ENCODE peak calls at places on chromosomes 2 and 18, in eight cellular contexts. W is T-helper 17 cell, O is progenitor cell of endocrine pancreas, I is glutamatergic neuron, U is mucosa of descending colon, H is NCI-H526, J is heart left ventricle, S is neural progenitor cell. Y is an unnamed sample.

GRCh38 chr2:223087466-223087865 is 35.5 kb downstream of the KCNE4 start:
- DNase-seq in I (no peak), H (no peak), U (no peak), W (no peak), J (no peak), O (no peak), S (no peak), Y (no peak)

GRCh38 chr2:33030326-33030725 is 83.6 kb downstream of the LTBP1 start:
- DNase-seq in I (no peak), J (no peak), H (no peak), U (no peak), S (peak), O (no peak), W (no peak), Y (no peak)

GRCh38 chr2:96839875-96840850 is 3.7 kb downstream of the ANKRD23 start:
- DNase-seq in S (no peak), W (no peak), U (no peak), H (no peak), O (no peak), I (peak), J (no peak), Y (no peak)

GRCh38 chr18:3418083-3418482 is 31.9 kb upstream of the TGIF1 start:
- DNase-seq in W (no peak), S (no peak), U (no peak), J (no peak), H (no peak), I (no peak), O (no peak), Y (no peak)

GRCh38 chr2:8394569-8395359 is 287.1 kb upstream of the ID2 start:
- DNase-seq in U (no peak), H (no peak), J (no peak), O (no peak), I (no peak), W (no peak), S (no peak), Y (no peak)

GRCh38 chr2:169715379-169716228 is 18.0 kb upstream of the KLHL23 start:
- DNase-seq in J (no peak), O (no peak), S (no peak), U (no peak), W (no peak), I (no peak), H (no peak), Y (no peak)

GRCh38 chr2:219155054-219155644 is 5.5 kb downstream of the NHEJ1 start:
- DNase-seq in U (no peak), J (peak), S (peak), W (no peak), O (no peak), I (no peak), H (peak), Y (no peak)

GRCh38 chr18:55097406-55098170 is 138.3 kb upstream of the CCDC68 start:
- DNase-seq in J (no peak), H (no peak), S (no peak), W (no peak), O (no peak), U (no peak), I (no peak), Y (no peak)

GRCh38 chr18:73670536-73670935 is 477.1 kb downstream of the FBXO15 start:
- DNase-seq in U (no peak), J (no peak), S (no peak), O (no peak), W (no peak), H (no peak), I (no peak), Y (no peak)

GRCh38 chr2:148282201-148282600 is 261.3 kb downstream of the MBD5 start:
- DNase-seq in W (no peak), S (no peak), J (no peak), H (no peak), O (no peak), U (no peak), I (no peak), Y (no peak)

GRCh38 chr2:127942002-127942401 is 56.2 kb upstream of the AMMECR1L start:
- DNase-seq in J (no peak), O (no peak), I (no peak), W (no peak), S (no peak), U (no peak), H (no peak), Y (no peak)

GRCh38 chr2:19508-19907 is 26.8 kb downstream of the FAM110C start:
- DNase-seq in U (peak), O (no peak), I (no peak), H (no peak), J (no peak), W (no peak), S (no peak), Y (no peak)

GRCh38 chr2:39913648-39914456 is 134.8 kb upstream of the THUMPD2 start:
- DNase-seq in I (no peak), O (no peak), H (peak), J (no peak), U (no peak), S (peak), W (no peak), Y (no peak)

GRCh38 chr18:12659904-12660605 is 2.1 kb upstream of the SPIRE1 start:
- DNase-seq in H (peak), J (peak), I (peak), O (peak), S (peak), U (no peak), W (no peak), Y (peak)

GRCh38 chr2:163558286-163559009 is 177.4 kb downstream of the FIGN start:
- DNase-seq in S (peak), O (no peak), J (no peak), H (no peak), U (no peak), W (no peak), I (no peak), Y (no peak)

GRCh38 chr2:237059155-237059875 is 26.4 kb upstream of the COPS8 start:
- DNase-seq in J (no peak), S (no peak), H (no peak), I (no peak), O (no peak), W (no peak), U (no peak), Y (no peak)

GRCh38 chr2:237885931-237886701 is 26.7 kb downstream of the RAMP1 start:
- DNase-seq in S (no peak), I (no peak), U (peak), H (no peak), W (no peak), O (no peak), J (peak), Y (no peak)

GRCh38 chr18:45050712-45051639 is 370.3 kb downstream of the SETBP1 start:
- DNase-seq in O (no peak), H (no peak), W (no peak), I (no peak), J (no peak), U (no peak), S (no peak), Y (no peak)

GRCh38 chr18:55387139-55387984 is 200.6 kb downstream of the TCF4 start:
- DNase-seq in W (no peak), I (no peak), J (peak), U (no peak), H (no peak), O (no peak), S (no peak), Y (no peak)

GRCh38 chr2:240184656-240185055 is 44.2 kb upstream of the OTOS start:
- DNase-seq in S (no peak), H (no peak), I (no peak), W (no peak), J (no peak), O (no peak), U (no peak), Y (no peak)

GRCh38 chr18:74163019-74163656 is 14.8 kb downstream of the TIMM21 start:
- DNase-seq in H (no peak), I (no peak), S (no peak), W (no peak), O (no peak), J (no peak), U (no peak), Y (no peak)

GRCh38 chr2:191385416-191386160 is 140.4 kb downstream of the MYO1B start:
- DNase-seq in U (no peak), S (no peak), O (no peak), H (no peak), J (no peak), W (no peak), I (no peak), Y (no peak)

GRCh38 chr2:72089028-72089427 is 58.6 kb downstream of the CYP26B1 start:
- DNase-seq in W (no peak), J (no peak), S (no peak), H (no peak), I (no peak), O (no peak), U (no peak), Y (no peak)

GRCh38 chr2:16861154-16861929 is 195.7 kb upstream of the CYRIA start:
- DNase-seq in O (no peak), W (no peak), J (no peak), U (no peak), H (no peak), S (no peak), I (no peak), Y (no peak)

GRCh38 chr2:20135631-20136050 is 84.2 kb upstream of the LAPTM4A start:
- DNase-seq in W (no peak), I (peak), U (no peak), H (peak), O (peak), J (peak), S (peak), Y (peak)

GRCh38 chr2:127208313-127208712 is 11.8 kb downstream of the CYP27C1 start:
- DNase-seq in O (no peak), S (peak), H (peak), W (no peak), I (peak), J (no peak), U (no peak), Y (no peak)

GRCh38 chr2:74894261-74895030 is 60.5 kb downstream of the HK2 start:
- DNase-seq in O (no peak), I (no peak), S (no peak), H (no peak), J (no peak), W (no peak), U (no peak), Y (no peak)

GRCh38 chr2:148560501-148560900 is 84.0 kb upstream of the EPC2 start:
- DNase-seq in H (no peak), W (no peak), S (no peak), U (no peak), O (no peak), I (no peak), J (no peak), Y (no peak)

GRCh38 chr2:28398101-28398834 is 5.6 kb downstream of the FOSL2 start:
- DNase-seq in S (no peak), O (no peak), U (no peak), J (no peak), W (no peak), H (no peak), I (no peak), Y (no peak)

GRCh38 chr2:113847144-113847543 is 42.7 kb upstream of the ACTR3 start:
- DNase-seq in S (no peak), I (no peak), J (no peak), O (no peak), W (no peak), H (no peak), U (no peak), Y (no peak)

GRCh38 chr18:46166261-46166970 is 62.2 kb downstream of the HAUS1 start:
- DNase-seq in J (no peak), S (no peak), I (no peak), U (no peak), O (no peak), W (no peak), H (no peak), Y (no peak)

GRCh38 chr2:46954951-46955571 is 39.5 kb upstream of the MCFD2 start:
- DNase-seq in U (peak), W (no peak), H (no peak), O (no peak), J (peak), I (no peak), S (peak), Y (no peak)

GRCh38 chr2:147051248-147051647 is 793.6 kb upstream of the ACVR2A start:
- DNase-seq in I (no peak), O (no peak), S (no peak), H (no peak), J (no peak), W (no peak), U (no peak), Y (no peak)

GRCh38 chr2:55049794-55050132 is 488 bp downstream of the RTN4 start:
- DNase-seq in O (no peak), H (no peak), I (no peak), J (no peak), W (no peak), S (no peak), U (no peak), Y (peak)

GRCh38 chr2:148680462-148680861 is 35.9 kb downstream of the EPC2 start:
- DNase-seq in O (no peak), S (no peak), J (no peak), W (no peak), U (no peak), H (no peak), I (no peak), Y (no peak)

GRCh38 chr2:161004379-161004778 is 155.8 kb upstream of the TANK start:
- DNase-seq in H (no peak), O (no peak), W (no peak), J (no peak), I (no peak), U (no peak), S (no peak), Y (no peak)